ENCODE peak calls at places on chromosomes 5 and 9, in eight cellular contexts. Y is stimulated activated CD8-positive, alpha-beta memory T cell treated with anti-CD3 and anti-CD28 coated beads, Interleukin-2, amount 100 ng/mL, for 1 hour; T is sciatic nerve; Q is uterus; K is Calu3; S is hippocampal formation; V is GDM1; X is ecto neural progenitor cell. E is an unnamed sample.

GRCh38 chr9:97491216-97491999 is 10.1 kb upstream of the TMOD1 start:
- DNase-seq in Q (no peak), X (no peak), S (no peak), K (no peak), V (no peak), Y (no peak), T (no peak), E (no peak)

GRCh38 chr5:145856285-145856818 is 16.5 kb downstream of the GRXCR2 start:
- DNase-seq in Y (no peak), S (no peak), K (peak; percentile 54), Q (peak; percentile 48), T (peak; percentile 62), V (peak; percentile 51), X (peak; percentile 67), E (no peak)

GRCh38 chr9:77604316-77604715 is 43.8 kb downstream of the GNA14 start:
- DNase-seq in V (no peak), Y (no peak), S (no peak), K (no peak), T (no peak), X (no peak), Q (no peak), E (no peak)

GRCh38 chr5:149894237-149894636 is 50.4 kb downstream of the PDE6A start:
- DNase-seq in Y (no peak), K (no peak), T (no peak), S (no peak), Q (no peak), X (no peak), V (no peak), E (no peak)

GRCh38 chr9:18495065-18495464 is 21.1 kb downstream of the ADAMTSL1 start:
- DNase-seq in Q (no peak), V (no peak), S (no peak), X (no peak), T (no peak), K (no peak), Y (no peak), E (no peak)

GRCh38 chr5:159049844-159050318 is 49.8 kb downstream of the EBF1 start:
- DNase-seq in T (no peak), Q (no peak), Y (no peak), X (no peak), S (peak; percentile 19), V (no peak), K (no peak), E (no peak)

GRCh38 chr9:25716220-25716872 is 38.1 kb upstream of the TUSC1 start:
- DNase-seq in X (peak; percentile 68), V (no peak), K (peak; percentile 29), T (no peak), Q (no peak), S (peak; percentile 21), Y (no peak), E (no peak)

GRCh38 chr9:135230386-135230765 is 142.9 kb downstream of the OLFM1 start:
- DNase-seq in K (no peak), T (no peak), S (no peak), Y (no peak), X (no peak), Q (no peak), V (no peak), E (no peak)

GRCh38 chr5:131943914-131944313 is 1.5 kb downstream of the MEIKIN start:
- DNase-seq in V (no peak), Y (no peak), K (no peak), T (no peak), X (no peak), Q (no peak), S (no peak), E (no peak)

GRCh38 chr5:94693043-94693822 is 74.8 kb downstream of the SLF1 start:
- DNase-seq in Q (no peak), Y (no peak), K (no peak), V (peak; percentile 1), S (peak; percentile 52), X (no peak), T (no peak), E (peak; percentile 28)

GRCh38 chr5:175059687-175060194 is 335.4 kb downstream of the MSX2 start:
- DNase-seq in Q (peak; percentile 15), T (peak; percentile 62), Y (no peak), S (peak; percentile 48), V (no peak), K (no peak), X (peak; percentile 84), E (peak; percentile 12)

GRCh38 chr5:76657091-76657490 is 33.9 kb upstream of the F2RL2 start:
- DNase-seq in K (no peak), X (no peak), Y (no peak), V (no peak), T (no peak), S (no peak), Q (no peak), E (no peak)

GRCh38 chr5:26727916-26728315 is 310.5 kb downstream of the CDH9 start:
- DNase-seq in Y (no peak), Q (no peak), K (no peak), S (no peak), X (no peak), T (no peak), V (no peak), E (no peak)

GRCh38 chr9:2158111-2158610 is 143.0 kb downstream of the SMARCA2 start:
- DNase-seq in Q (peak; percentile 60), S (no peak), X (no peak), K (peak; percentile 20), T (peak; percentile 70), V (no peak), Y (no peak), E (no peak)

GRCh38 chr5:150515446-150515845 is 7.5 kb downstream of the NDST1 start:
- DNase-seq in Q (peak; percentile 70), S (no peak), Y (no peak), V (no peak), X (no peak), T (no peak), K (no peak), E (no peak)

GRCh38 chr9:107587175-107587963 is 97.8 kb upstream of the KLF4 start:
- DNase-seq in K (peak; percentile 11), V (no peak), Y (no peak), S (no peak), Q (no peak), X (no peak), T (peak; percentile 57), E (no peak)

GRCh38 chr9:129482521-129483466 is 138.1 kb downstream of the C9orf50 start:
- DNase-seq in S (no peak), K (peak; percentile 78), X (peak; percentile 76), V (no peak), T (peak; percentile 96), Q (peak; percentile 91), Y (no peak), E (peak; percentile 63)

GRCh38 chr9:6739218-6739617 is 18.6 kb upstream of the KDM4C start:
- DNase-seq in X (no peak), T (no peak), S (no peak), Q (no peak), Y (no peak), K (no peak), V (no peak), E (peak; percentile 4)

GRCh38 chr9:37281541-37281940 is 141.0 kb upstream of the GRHPR start:
- DNase-seq in V (no peak), K (no peak), Y (no peak), Q (no peak), S (no peak), X (no peak), T (no peak), E (peak; percentile 29)